ENCODE peak calls at places on chromosomes 6 and 20, in six cellular contexts. B, O, R, G, C and L are unnamed samples.

GRCh38 chr20:53677447-53678314 is 84.0 kb upstream of the ZNF217 start:
- DNase-seq in O (no peak), B (peak), G (peak), R (no peak), C (no peak), L (no peak)

GRCh38 chr6:35034411-35035171 is 106.5 kb downstream of the TCP11 start:
- DNase-seq in R (no peak), G (peak), O (no peak), C (no peak), B (peak), L (no peak)

GRCh38 chr6:125533710-125534397 is 215.6 kb upstream of the HEY2 start:
- DNase-seq in C (no peak), B (peak), O (peak), R (no peak), G (no peak), L (no peak)

GRCh38 chr6:87700351-87700728 is 1.7 kb downstream of the AKIRIN2 start:
- DNase-seq in B (no peak), R (no peak), G (no peak), C (no peak), O (no peak), L (no peak)

GRCh38 chr20:5191829-5192569 is 65.2 kb downstream of the CDS2 start:
- DNase-seq in O (peak), B (peak), C (no peak), G (peak), R (peak), L (peak)

GRCh38 chr6:147621280-147621679 is 112.8 kb downstream of the SAMD5 start:
- DNase-seq in G (no peak), R (peak), O (no peak), C (no peak), B (no peak), L (no peak)

GRCh38 chr6:74369556-74369993 is 673.6 kb downstream of the CD109 start:
- DNase-seq in C (no peak), B (peak), G (no peak), O (no peak), R (no peak), L (no peak)

GRCh38 chr6:29938746-29939508 is 3.4 kb upstream of the HLA-A start:
- DNase-seq in R (no peak), O (no peak), G (no peak), B (no peak), C (no peak), L (no peak)

GRCh38 chr6:118350881-118351430 is 197.1 kb upstream of the PLN start:
- DNase-seq in R (no peak), C (no peak), O (no peak), B (no peak), G (no peak), L (no peak)

GRCh38 chr6:45775026-45775697 is 240.5 kb downstream of the CLIC5 start:
- DNase-seq in C (no peak), O (no peak), G (no peak), R (no peak), B (no peak), L (no peak)

GRCh38 chr6:6788394-6789020 is 200.0 kb downstream of the LY86 start:
- DNase-seq in G (peak), C (no peak), B (peak), O (no peak), R (no peak), L (peak)

GRCh38 chr6:27616313-27617045 is 143.6 kb upstream of the ZNF184 start:
- DNase-seq in O (no peak), C (no peak), B (no peak), R (no peak), G (no peak), L (no peak)

GRCh38 chr20:10209091-10209490 is 9.5 kb upstream of the SNAP25 start:
- DNase-seq in O (no peak), C (no peak), R (no peak), B (no peak), G (no peak), L (no peak)